ENCODE peak calls at places on chromosomes 7 and 10, in eight cellular contexts. One of them, this sample, is unnamed.

GRCh38 chr10:130708465-130708864 is 572.3 kb downstream of the GLRX3 start:
- DNase-seq in HCT116: no peak
- DNase-seq in H1: no peak
- DNase-seq in Peyer's patch: no peak
- DNase-seq in spleen: no peak
- DNase-seq in progenitor cell of endocrine pancreas: no peak
- DNase-seq in left lung: no peak
- DNase-seq in astrocyte of the spinal cord: no peak
- DNase-seq in this sample: no peak

GRCh38 chr7:28556036-28556435 is 143.7 kb downstream of the CREB5 start:
- DNase-seq in HCT116: no peak
- DNase-seq in H1: no peak
- DNase-seq in Peyer's patch: no peak
- DNase-seq in spleen: no peak
- DNase-seq in progenitor cell of endocrine pancreas: no peak
- DNase-seq in left lung: no peak
- DNase-seq in astrocyte of the spinal cord: no peak
- DNase-seq in this sample: no peak

GRCh38 chr7:100191775-100192174 is 14.1 kb downstream of the STAG3 start:
- DNase-seq in HCT116: no peak
- DNase-seq in H1: no peak
- DNase-seq in Peyer's patch: no peak
- DNase-seq in spleen: no peak
- DNase-seq in progenitor cell of endocrine pancreas: no peak
- DNase-seq in left lung: no peak
- DNase-seq in astrocyte of the spinal cord: peak
- DNase-seq in this sample: no peak

GRCh38 chr10:43078986-43079273 is 2.1 kb downstream of the RET start:
- DNase-seq in HCT116: no peak
- DNase-seq in H1: peak
- DNase-seq in Peyer's patch: no peak
- DNase-seq in spleen: no peak
- DNase-seq in progenitor cell of endocrine pancreas: peak
- DNase-seq in left lung: no peak
- DNase-seq in astrocyte of the spinal cord: no peak
- DNase-seq in this sample: peak

GRCh38 chr7:6252310-6252709 is 20.1 kb downstream of the CYTH3 start:
- DNase-seq in HCT116: no peak
- DNase-seq in H1: no peak
- DNase-seq in Peyer's patch: no peak
- DNase-seq in spleen: no peak
- DNase-seq in progenitor cell of endocrine pancreas: no peak
- DNase-seq in left lung: no peak
- DNase-seq in astrocyte of the spinal cord: peak
- DNase-seq in this sample: no peak

GRCh38 chr10:73889014-73889413 is 14.7 kb upstream of the CAMK2G start:
- DNase-seq in HCT116: peak
- DNase-seq in H1: no peak
- DNase-seq in Peyer's patch: no peak
- DNase-seq in spleen: no peak
- DNase-seq in progenitor cell of endocrine pancreas: no peak
- DNase-seq in left lung: no peak
- DNase-seq in astrocyte of the spinal cord: peak
- DNase-seq in this sample: no peak

GRCh38 chr7:156092307-156092706 is 280.0 kb upstream of the SHH start:
- DNase-seq in HCT116: no peak
- DNase-seq in H1: no peak
- DNase-seq in Peyer's patch: no peak
- DNase-seq in spleen: no peak
- DNase-seq in progenitor cell of endocrine pancreas: no peak
- DNase-seq in left lung: no peak
- DNase-seq in astrocyte of the spinal cord: no peak
- DNase-seq in this sample: no peak

GRCh38 chr10:102546606-102547310 is 43.0 kb downstream of the SUFU start:
- DNase-seq in HCT116: no peak
- DNase-seq in H1: no peak
- DNase-seq in Peyer's patch: no peak
- DNase-seq in spleen: no peak
- DNase-seq in progenitor cell of endocrine pancreas: no peak
- DNase-seq in left lung: no peak
- DNase-seq in astrocyte of the spinal cord: peak
- DNase-seq in this sample: no peak

GRCh38 chr7:156222151-156222550 is 409.9 kb upstream of the SHH start:
- DNase-seq in HCT116: no peak
- DNase-seq in H1: no peak
- DNase-seq in Peyer's patch: no peak
- DNase-seq in spleen: no peak
- DNase-seq in progenitor cell of endocrine pancreas: no peak
- DNase-seq in left lung: no peak
- DNase-seq in astrocyte of the spinal cord: no peak
- DNase-seq in this sample: no peak

GRCh38 chr10:124231188-124232135 is 138.1 kb upstream of the CHST15 start:
- DNase-seq in HCT116: no peak
- DNase-seq in H1: no peak
- DNase-seq in Peyer's patch: no peak
- DNase-seq in spleen: no peak
- DNase-seq in progenitor cell of endocrine pancreas: no peak
- DNase-seq in left lung: no peak
- DNase-seq in astrocyte of the spinal cord: no peak
- DNase-seq in this sample: no peak

GRCh38 chr10:36759111-36759805 is 366.1 kb upstream of the ANKRD30A start:
- DNase-seq in HCT116: no peak
- DNase-seq in H1: no peak
- DNase-seq in Peyer's patch: no peak
- DNase-seq in spleen: no peak
- DNase-seq in progenitor cell of endocrine pancreas: no peak
- DNase-seq in left lung: no peak
- DNase-seq in astrocyte of the spinal cord: peak
- DNase-seq in this sample: no peak

GRCh38 chr7:50303082-50303893 is 1.2 kb upstream of the IKZF1 start:
- DNase-seq in HCT116: no peak
- DNase-seq in H1: no peak
- DNase-seq in Peyer's patch: no peak
- DNase-seq in spleen: peak
- DNase-seq in progenitor cell of endocrine pancreas: no peak
- DNase-seq in left lung: peak
- DNase-seq in astrocyte of the spinal cord: no peak
- DNase-seq in this sample: no peak

GRCh38 chr10:35212856-35213255 is 86.2 kb downstream of the CREM start:
- DNase-seq in HCT116: no peak
- DNase-seq in H1: no peak
- DNase-seq in Peyer's patch: no peak
- DNase-seq in spleen: no peak
- DNase-seq in progenitor cell of endocrine pancreas: no peak
- DNase-seq in left lung: no peak
- DNase-seq in astrocyte of the spinal cord: peak
- DNase-seq in this sample: no peak

GRCh38 chr10:5396545-5396944 is 8.1 kb downstream of the TUBAL3 start:
- DNase-seq in HCT116: no peak
- DNase-seq in H1: no peak
- DNase-seq in Peyer's patch: no peak
- DNase-seq in spleen: no peak
- DNase-seq in progenitor cell of endocrine pancreas: no peak
- DNase-seq in left lung: no peak
- DNase-seq in astrocyte of the spinal cord: peak
- DNase-seq in this sample: no peak

GRCh38 chr7:31204066-31204465 is 136.5 kb downstream of the NEUROD6 start:
- DNase-seq in HCT116: no peak
- DNase-seq in H1: no peak
- DNase-seq in Peyer's patch: no peak
- DNase-seq in spleen: no peak
- DNase-seq in progenitor cell of endocrine pancreas: no peak
- DNase-seq in left lung: no peak
- DNase-seq in astrocyte of the spinal cord: no peak
- DNase-seq in this sample: no peak

GRCh38 chr10:69160809-69161225 is 19.2 kb upstream of the SUPV3L1 start:
- DNase-seq in HCT116: no peak
- DNase-seq in H1: no peak
- DNase-seq in Peyer's patch: no peak
- DNase-seq in spleen: no peak
- DNase-seq in progenitor cell of endocrine pancreas: no peak
- DNase-seq in left lung: no peak
- DNase-seq in astrocyte of the spinal cord: peak
- DNase-seq in this sample: no peak

GRCh38 chr7:124130-124949 is 68.0 kb upstream of the FAM20C start:
- DNase-seq in HCT116: no peak
- DNase-seq in H1: no peak
- DNase-seq in Peyer's patch: peak
- DNase-seq in spleen: no peak
- DNase-seq in progenitor cell of endocrine pancreas: no peak
- DNase-seq in left lung: peak
- DNase-seq in astrocyte of the spinal cord: no peak
- DNase-seq in this sample: no peak

GRCh38 chr10:132697568-132698200 is 88.3 kb downstream of the NKX6-2 start:
- DNase-seq in HCT116: no peak
- DNase-seq in H1: no peak
- DNase-seq in Peyer's patch: peak
- DNase-seq in spleen: peak
- DNase-seq in progenitor cell of endocrine pancreas: no peak
- DNase-seq in left lung: peak
- DNase-seq in astrocyte of the spinal cord: no peak
- DNase-seq in this sample: no peak

GRCh38 chr7:149670288-149670687 is 103.1 kb downstream of the ZNF467 start:
- DNase-seq in HCT116: no peak
- DNase-seq in H1: no peak
- DNase-seq in Peyer's patch: no peak
- DNase-seq in spleen: no peak
- DNase-seq in progenitor cell of endocrine pancreas: no peak
- DNase-seq in left lung: no peak
- DNase-seq in astrocyte of the spinal cord: peak
- DNase-seq in this sample: no peak

GRCh38 chr10:86709786-86710185 is 41.5 kb downstream of the LDB3 start:
- DNase-seq in HCT116: no peak
- DNase-seq in H1: no peak
- DNase-seq in Peyer's patch: peak
- DNase-seq in spleen: peak
- DNase-seq in progenitor cell of endocrine pancreas: no peak
- DNase-seq in left lung: no peak
- DNase-seq in astrocyte of the spinal cord: no peak
- DNase-seq in this sample: no peak

GRCh38 chr7:25965405-25966123 is 186.4 kb upstream of the NFE2L3 start:
- DNase-seq in HCT116: no peak
- DNase-seq in H1: no peak
- DNase-seq in Peyer's patch: no peak
- DNase-seq in spleen: no peak
- DNase-seq in progenitor cell of endocrine pancreas: no peak
- DNase-seq in left lung: no peak
- DNase-seq in astrocyte of the spinal cord: no peak
- DNase-seq in this sample: no peak

GRCh38 chr10:124534231-124534798 is 72.7 kb downstream of the LHPP start:
- DNase-seq in HCT116: no peak
- DNase-seq in H1: no peak
- DNase-seq in Peyer's patch: no peak
- DNase-seq in spleen: peak
- DNase-seq in progenitor cell of endocrine pancreas: no peak
- DNase-seq in left lung: peak
- DNase-seq in astrocyte of the spinal cord: no peak
- DNase-seq in this sample: peak

GRCh38 chr7:84123903-84124573 is 70.6 kb downstream of the SEMA3A start:
- DNase-seq in HCT116: no peak
- DNase-seq in H1: no peak
- DNase-seq in Peyer's patch: no peak
- DNase-seq in spleen: no peak
- DNase-seq in progenitor cell of endocrine pancreas: no peak
- DNase-seq in left lung: no peak
- DNase-seq in astrocyte of the spinal cord: peak
- DNase-seq in this sample: no peak

DNA sequence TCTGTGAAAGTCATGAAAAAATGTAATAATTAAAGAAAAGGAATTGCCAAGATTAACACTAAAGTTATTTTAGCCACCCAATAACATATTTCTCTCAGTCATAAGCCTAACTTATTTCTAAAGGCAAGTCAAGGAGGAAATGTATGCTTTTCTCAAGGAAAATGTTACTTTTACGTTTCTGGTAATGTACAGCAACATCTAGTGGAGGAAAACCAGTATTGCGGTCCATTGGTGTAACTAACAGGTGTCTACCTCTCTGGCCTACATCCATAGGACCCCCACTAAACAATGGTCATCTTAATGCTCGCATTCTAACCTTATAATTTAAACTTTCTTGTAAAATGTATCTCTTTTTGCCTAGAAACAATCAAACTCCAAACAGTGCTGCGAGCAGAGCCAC is 437.5 kb downstream of the KIF20B start:
- DNase-seq in HCT116: no peak
- DNase-seq in H1: no peak
- DNase-seq in Peyer's patch: no peak
- DNase-seq in spleen: no peak
- DNase-seq in progenitor cell of endocrine pancreas: no peak
- DNase-seq in left lung: no peak
- DNase-seq in astrocyte of the spinal cord: no peak
- DNase-seq in this sample: no peak
- TF ChIP-seq CTCF in HCT116: peak
- TF ChIP-seq CTCF in H1: peak
- TF ChIP-seq CTCF in Peyer's patch: no peak
- TF ChIP-seq CTCF in spleen: no peak
- TF ChIP-seq CTCF in progenitor cell of endocrine pancreas: peak
- TF ChIP-seq CTCF in left lung: peak
- TF ChIP-seq CTCF in astrocyte of the spinal cord: peak
- TF ChIP-seq CTCF in this sample: peak

GRCh38 chr7:94888542-94888941 is 18.9 kb upstream of the PPP1R9A start:
- DNase-seq in HCT116: peak
- DNase-seq in H1: no peak
- DNase-seq in Peyer's patch: no peak
- DNase-seq in spleen: no peak
- DNase-seq in progenitor cell of endocrine pancreas: no peak
- DNase-seq in left lung: no peak
- DNase-seq in astrocyte of the spinal cord: peak
- DNase-seq in this sample: no peak
- TF ChIP-seq CTCF in HCT116: peak
- TF ChIP-seq CTCF in H1: peak
- TF ChIP-seq CTCF in Peyer's patch: no peak
- TF ChIP-seq CTCF in spleen: no peak
- TF ChIP-seq CTCF in progenitor cell of endocrine pancreas: no peak
- TF ChIP-seq CTCF in left lung: no peak
- TF ChIP-seq CTCF in astrocyte of the spinal cord: peak
- TF ChIP-seq CTCF in this sample: no peak

GRCh38 chr7:98360221-98361124 is 40.4 kb downstream of the BAIAP2L1 start:
- DNase-seq in HCT116: no peak
- DNase-seq in H1: peak
- DNase-seq in Peyer's patch: peak
- DNase-seq in spleen: peak
- DNase-seq in progenitor cell of endocrine pancreas: no peak
- DNase-seq in left lung: no peak
- DNase-seq in astrocyte of the spinal cord: no peak
- DNase-seq in this sample: peak
- TF ChIP-seq CTCF in HCT116: no peak
- TF ChIP-seq CTCF in H1: peak
- TF ChIP-seq CTCF in Peyer's patch: no peak
- TF ChIP-seq CTCF in spleen: no peak
- TF ChIP-seq CTCF in progenitor cell of endocrine pancreas: no peak
- TF ChIP-seq CTCF in left lung: no peak
- TF ChIP-seq CTCF in astrocyte of the spinal cord: no peak
- TF ChIP-seq CTCF in this sample: no peak

DNA sequence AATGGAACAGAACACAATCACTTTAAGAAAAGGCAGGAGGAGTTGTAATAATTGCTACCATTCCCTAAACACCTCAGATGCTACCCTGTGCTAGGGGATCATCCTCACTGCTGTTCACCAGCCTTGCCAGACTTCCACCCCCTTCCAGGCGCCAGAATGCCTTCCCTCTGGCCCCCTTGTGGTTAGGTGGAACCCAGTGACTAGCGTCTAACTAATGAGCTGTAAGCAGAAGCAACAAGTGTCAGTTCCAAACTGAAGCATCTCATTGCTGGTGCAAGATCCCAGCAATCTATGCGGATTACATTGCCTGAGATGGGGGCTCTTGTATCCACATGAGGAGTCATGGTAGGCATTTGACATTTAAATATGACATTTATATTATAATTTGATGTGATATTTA is 86.6 kb downstream of the FRMD4A start:
- DNase-seq in HCT116: peak
- DNase-seq in H1: no peak
- DNase-seq in Peyer's patch: no peak
- DNase-seq in spleen: no peak
- DNase-seq in progenitor cell of endocrine pancreas: no peak
- DNase-seq in left lung: no peak
- DNase-seq in astrocyte of the spinal cord: no peak
- DNase-seq in this sample: peak
- TF ChIP-seq CTCF in HCT116: no peak
- TF ChIP-seq CTCF in H1: peak
- TF ChIP-seq CTCF in Peyer's patch: no peak
- TF ChIP-seq CTCF in spleen: no peak
- TF ChIP-seq CTCF in progenitor cell of endocrine pancreas: peak
- TF ChIP-seq CTCF in left lung: no peak
- TF ChIP-seq CTCF in astrocyte of the spinal cord: peak
- TF ChIP-seq CTCF in this sample: peak